ENCODE peak calls at places on chromosomes 12 and 14, in six cellular contexts. O is HepG2, E is HCT116, U is stomach, G is Panc1, H is transverse colon. J is an unnamed sample.

GRCh38 chr14:34797747-34798583 is 77.2 kb downstream of the BAZ1A start:
- DNase-seq in O (peak), E (no peak), U (no peak), G (no peak), H (no peak), J (no peak)

GRCh38 chr12:117090816-117091711 is 8.2 kb downstream of the TESC start:
- DNase-seq in O (peak), E (no peak), U (peak), G (no peak), H (no peak), J (no peak)

GRCh38 chr12:132514838-132515237 is 24.9 kb downstream of the FBRSL1 start:
- DNase-seq in O (no peak), E (no peak), U (no peak), G (no peak), H (no peak), J (no peak)

GRCh38 chr14:91835920-91836843 is 31.2 kb downstream of the TC2N start:
- DNase-seq in O (no peak), E (peak), U (peak), G (no peak), H (peak), J (peak)

GRCh38 chr12:76096079-76096651 is 11.7 kb upstream of the NAP1L1 start:
- DNase-seq in O (no peak), E (no peak), U (no peak), G (no peak), H (no peak), J (no peak)

GRCh38 chr12:111767362-111768158 is 827 bp downstream of the ALDH2 start:
- DNase-seq in O (peak), E (peak), U (no peak), G (no peak), H (peak), J (no peak)

GRCh38 chr12:93078092-93078491 is 149.0 kb upstream of the EEA1 start:
- DNase-seq in O (no peak), E (no peak), U (no peak), G (no peak), H (no peak), J (no peak)

GRCh38 chr12:111444314-111444705 is 38.6 kb downstream of the SH2B3 start:
- DNase-seq in O (no peak), E (no peak), U (peak), G (no peak), H (peak), J (no peak)

GRCh38 chr12:7935773-7936581 is at the start of gene SLC2A3:
- DNase-seq in O (peak), E (no peak), U (peak), G (no peak), H (peak), J (no peak)

GRCh38 chr14:92586001-92586947 is 72.7 kb downstream of the RIN3 start:
- DNase-seq in O (no peak), E (no peak), U (no peak), G (no peak), H (no peak), J (peak)

GRCh38 chr14:93894992-93895391 is 32.2 kb upstream of the FAM181A start:
- DNase-seq in O (no peak), E (no peak), U (no peak), G (no peak), H (no peak), J (no peak)

GRCh38 chr12:7089196-7089871 is 2.9 kb downstream of the C1R start:
- DNase-seq in O (no peak), E (no peak), U (no peak), G (no peak), H (no peak), J (no peak)

GRCh38 chr12:75834591-75834990 is 197.0 kb downstream of the PHLDA1 start:
- DNase-seq in O (no peak), E (no peak), U (no peak), G (no peak), H (no peak), J (no peak)

GRCh38 chr14:104678901-104679705 is 10.3 kb upstream of the INF2 start:
- DNase-seq in O (no peak), E (no peak), U (no peak), G (no peak), H (no peak), J (no peak)

GRCh38 chr12:62978768-62979167 is 43.8 kb upstream of the PPM1H start:
- DNase-seq in O (no peak), E (no peak), U (no peak), G (no peak), H (no peak), J (no peak)

GRCh38 chr12:28180791-28181190 is 9.5 kb upstream of the CCDC91 start:
- DNase-seq in O (no peak), E (no peak), U (no peak), G (no peak), H (no peak), J (no peak)

GRCh38 chr12:50061946-50062725 is 4.7 kb downstream of the ASIC1 start:
- DNase-seq in O (no peak), E (no peak), U (no peak), G (no peak), H (no peak), J (no peak)

GRCh38 chr12:54388214-54389138 is 3.9 kb upstream of the ZNF385A start:
- DNase-seq in O (no peak), E (no peak), U (no peak), G (no peak), H (no peak), J (no peak)

GRCh38 chr12:12010277-12011031 is 60.3 kb upstream of the BCL2L14 start:
- DNase-seq in O (no peak), E (no peak), U (no peak), G (no peak), H (peak), J (peak)

GRCh38 chr12:79547735-79548347 is 142.9 kb downstream of the PAWR start:
- DNase-seq in O (peak), E (peak), U (no peak), G (peak), H (peak), J (peak)

GRCh38 chr12:124734224-124734788 is 129.4 kb downstream of the SCARB1 start:
- DNase-seq in O (peak), E (no peak), U (no peak), G (no peak), H (no peak), J (no peak)

GRCh38 chr14:23613242-23614070 is 22.7 kb upstream of the DHRS2 start:
- DNase-seq in O (peak), E (no peak), U (no peak), G (no peak), H (no peak), J (no peak)
- TF ChIP-seq CTCF in O (no peak), E (no peak), U (no peak), G (no peak), H (no peak), J (no peak)

DNA sequence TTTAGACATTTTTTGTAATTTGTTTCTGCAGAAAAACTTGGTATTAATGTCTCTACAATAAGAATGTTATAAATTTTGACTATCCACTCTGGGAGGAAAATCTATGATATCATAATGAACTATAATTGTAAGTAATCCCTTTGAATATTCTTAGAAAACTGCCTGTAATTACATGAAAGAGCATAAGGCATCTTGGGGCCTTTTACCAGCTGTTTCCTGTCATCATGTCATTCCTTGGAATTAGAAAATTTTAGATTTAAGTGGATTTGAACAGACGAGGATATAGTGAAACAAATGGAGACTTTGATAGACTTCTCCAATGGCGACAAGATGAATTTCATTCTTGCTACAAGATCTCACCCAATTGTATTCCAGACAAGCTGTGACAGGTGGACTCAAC is 423.5 kb upstream of the FLRT2 start:
- DNase-seq in O (no peak), E (no peak), U (no peak), G (no peak), H (no peak), J (no peak)
- TF ChIP-seq POLR2AphosphoS5 in O (no peak), E (no peak), U (no peak), G (no peak), H (no peak), J (no peak)

DNA sequence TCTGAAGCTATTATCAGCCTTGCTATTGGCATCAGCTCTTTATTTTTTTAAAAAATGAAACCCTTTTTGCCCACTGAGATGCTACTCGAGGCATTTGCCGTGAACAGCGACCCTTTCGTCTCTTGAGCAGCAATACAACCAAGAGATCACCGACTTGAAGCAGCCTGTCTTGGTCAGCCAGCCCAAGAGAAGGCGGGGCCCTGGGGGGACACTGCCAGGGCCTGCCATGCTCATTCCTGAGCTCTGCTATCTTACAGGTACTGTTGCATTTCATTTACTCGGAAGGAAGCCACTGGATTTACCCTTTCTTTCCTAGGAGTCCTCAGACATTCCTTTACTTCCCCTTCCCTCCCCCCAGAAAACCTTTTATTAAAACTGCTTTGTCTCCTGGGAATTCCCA is 16.7 kb downstream of the PIWIL1 start:
- DNase-seq in O (no peak), E (no peak), U (no peak), G (no peak), H (no peak), J (no peak)
- TF ChIP-seq CTCF in O (no peak), E (no peak), U (no peak), G (no peak), H (no peak), J (no peak)

GRCh38 chr12:52245259-52245961 is 12.4 kb downstream of the KRT7 start:
- DNase-seq in O (no peak), E (no peak), U (no peak), G (no peak), H (no peak), J (no peak)

GRCh38 chr12:52243264-52243773 is 10.3 kb downstream of the KRT7 start:
- DNase-seq in O (no peak), E (no peak), U (no peak), G (no peak), H (no peak), J (peak)

GRCh38 chr12:52244615-52244994 is 11.6 kb downstream of the KRT7 start:
- DNase-seq in O (no peak), E (no peak), U (no peak), G (no peak), H (no peak), J (no peak)

GRCh38 chr12:52242442-52243263 is 9.6 kb downstream of the KRT7 start:
- DNase-seq in O (no peak), E (no peak), U (no peak), G (no peak), H (no peak), J (no peak)

DNA sequence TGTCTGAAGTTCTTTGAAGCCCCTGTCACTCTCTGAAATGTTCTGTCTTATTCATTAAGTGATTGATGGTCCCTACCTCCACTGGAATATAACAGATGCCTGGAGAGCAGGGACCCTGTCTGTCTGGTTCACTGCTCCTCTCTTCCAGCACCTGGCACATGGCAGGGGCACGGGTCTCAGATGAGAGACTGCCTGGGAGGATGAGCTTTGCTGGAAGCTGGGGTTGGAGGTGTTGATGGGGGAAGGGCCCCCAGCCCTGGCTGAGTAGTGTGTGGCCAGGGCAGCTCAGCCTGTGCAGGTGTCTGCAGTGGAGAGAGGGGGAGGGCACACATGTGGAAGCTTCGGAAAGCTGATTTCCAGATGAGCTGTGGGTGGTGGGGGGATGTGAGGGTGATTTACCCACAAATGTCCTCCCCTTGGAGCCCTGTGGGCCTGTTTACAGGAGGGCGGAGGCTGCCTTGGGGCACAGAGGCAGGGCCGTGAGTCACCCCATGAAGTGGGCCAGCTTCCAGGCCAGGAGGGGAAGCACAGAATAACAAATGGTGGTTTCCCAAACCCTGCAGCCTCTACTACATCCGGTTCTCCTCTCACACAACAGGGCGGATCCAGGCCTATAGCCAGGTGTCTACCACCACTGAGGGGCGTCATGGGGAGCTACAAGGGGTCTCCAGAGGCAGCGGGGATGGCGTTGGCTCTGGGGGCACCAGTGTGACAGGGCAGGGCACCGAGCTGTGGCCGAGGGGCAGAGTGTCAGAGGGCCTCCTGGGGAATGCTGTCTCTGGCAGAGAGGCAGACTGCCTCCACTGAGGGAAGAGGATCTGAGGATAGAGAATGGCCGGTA is 11.0 kb downstream of the KRT7 start:
- DNase-seq in O (peak), E (no peak), U (peak), G (peak), H (peak), J (peak)
- TF ChIP-seq POLR2AphosphoS5 in O (no peak), E (peak), U (peak), G (peak), H (no peak), J (peak)

GRCh38 chr12:108671110-108671509 is 37.4 kb upstream of the SELPLG start:
- DNase-seq in O (no peak), E (no peak), U (no peak), G (no peak), H (no peak), J (no peak)
- TF ChIP-seq CTCF in O (no peak), E (no peak), U (no peak), G (no peak), H (no peak), J (no peak)